ENCODE peak calls at places on chromosomes 6 and 20, in eight cellular contexts. N is GM20000; S is T-helper 9 cell; U is adrenal gland; K is stimulated activated CD4-positive, alpha-beta T cell treated with anti-CD3 and anti-CD28 coated beads, Interleukin-2, amount 100 ng/mL, for 48 hours; E is iris pigment epithelial cell; R is stimulated activated naive CD8-positive, alpha-beta T cell treated with anti-CD3 and anti-CD28 coated beads, Interleukin-15, amount 100 ng/mL, for 72 hours; J is H9. I is an unnamed sample.

GRCh38 chr20:40797425-40797824 is 108.4 kb upstream of the MAFB start:
- DNase-seq in U (peak), E (peak), R (no peak), S (no peak), J (peak), N (peak), K (no peak), I (no peak)

GRCh38 chr6:143427109-143427817 is 23.2 kb downstream of the ADAT2 start:
- DNase-seq in E (peak), R (peak), J (peak), S (peak), K (peak), N (peak), U (peak), I (peak)

GRCh38 chr20:44738779-44739477 is 6.7 kb upstream of the KCNK15 start:
- DNase-seq in U (peak), E (peak), N (peak), J (peak), K (no peak), S (peak), R (peak), I (peak)

GRCh38 chr6:97465877-97466710 is 183.1 kb upstream of the MMS22L start:
- DNase-seq in S (no peak), N (no peak), U (no peak), R (no peak), E (no peak), K (no peak), J (peak), I (no peak)

GRCh38 chr20:37687478-37687805 is 6.4 kb upstream of the CTNNBL1 start:
- DNase-seq in R (no peak), K (no peak), S (no peak), U (no peak), N (no peak), E (no peak), J (no peak), I (no peak)

GRCh38 chr6:30743099-30744053 is 889 bp upstream of the FLOT1 start:
- DNase-seq in J (no peak), R (peak), E (peak), S (peak), N (peak), U (no peak), K (no peak), I (peak)

GRCh38 chr6:1940381-1940780 is 305.0 kb downstream of the GMDS start:
- DNase-seq in J (no peak), K (no peak), R (no peak), N (peak), E (peak), U (no peak), S (no peak), I (no peak)

GRCh38 chr6:45310118-45310788 is 17.9 kb upstream of the RUNX2 start:
- DNase-seq in U (no peak), E (no peak), J (peak), K (no peak), N (no peak), R (peak), S (peak), I (no peak)

GRCh38 chr20:46243707-46244628 is 64.3 kb downstream of the CDH22 start:
- DNase-seq in S (no peak), N (no peak), E (no peak), U (no peak), J (no peak), R (no peak), K (no peak), I (peak)

GRCh38 chr6:25477006-25477590 is 174.9 kb upstream of the SCGN start:
- DNase-seq in K (no peak), N (no peak), R (no peak), S (no peak), U (no peak), E (peak), J (no peak), I (peak)

GRCh38 chr20:62697468-62697912 is 11.1 kb upstream of the NTSR1 start:
- DNase-seq in K (no peak), S (no peak), N (no peak), R (no peak), J (no peak), E (no peak), U (no peak), I (no peak)

GRCh38 chr6:32529697-32530429 is at the start of gene HLA-DRB5:
- DNase-seq in S (peak), N (peak), R (no peak), U (peak), J (no peak), K (peak), E (peak), I (no peak)

GRCh38 chr20:25300496-25301170 is 52.7 kb downstream of the PYGB start:
- DNase-seq in U (no peak), E (peak), K (no peak), S (no peak), N (no peak), J (no peak), R (no peak), I (peak)

GRCh38 chr6:45436544-45437440 is 59.1 kb upstream of the SUPT3H start:
- DNase-seq in N (peak), E (peak), R (peak), U (no peak), J (no peak), K (peak), S (no peak), I (no peak)

GRCh38 chr6:168322966-168323365 is 3.4 kb upstream of the DACT2 start:
- DNase-seq in K (no peak), N (no peak), J (no peak), E (no peak), U (no peak), R (no peak), S (no peak), I (no peak)

GRCh38 chr20:4512891-4513550 is 208.7 kb upstream of the PRND start:
- DNase-seq in N (no peak), K (no peak), U (peak), J (no peak), R (no peak), E (peak), S (no peak), I (peak)

GRCh38 chr20:18005170-18005989 is 36.6 kb downstream of the MGME1 start:
- DNase-seq in S (no peak), U (no peak), R (no peak), N (peak), J (peak), E (no peak), K (no peak), I (no peak)

GRCh38 chr6:163643866-163644265 is 229.3 kb downstream of the QKI start:
- DNase-seq in K (no peak), U (no peak), N (no peak), S (no peak), J (no peak), E (no peak), R (no peak), I (no peak)

GRCh38 chr6:50707652-50708325 is 5.5 kb upstream of the TFAP2D start:
- DNase-seq in U (no peak), S (no peak), N (no peak), R (no peak), K (no peak), E (no peak), J (peak), I (no peak)

GRCh38 chr6:103405321-103405720 is 1454.4 kb downstream of the HACE1 start:
- DNase-seq in S (no peak), U (no peak), E (no peak), R (no peak), N (no peak), K (no peak), J (peak), I (no peak)

GRCh38 chr6:108165714-108166663 is at the start of gene NR2E1:
- DNase-seq in R (no peak), U (no peak), N (peak), K (no peak), E (no peak), J (peak), S (no peak), I (no peak)

GRCh38 chr6:138410972-138411667 is 7.1 kb downstream of the HEBP2 start:
- DNase-seq in N (peak), K (no peak), S (no peak), U (no peak), R (no peak), E (peak), J (no peak), I (peak)

GRCh38 chr6:152091201-152091600 is 283.7 kb downstream of the ESR1 start:
- DNase-seq in K (no peak), R (no peak), N (no peak), E (no peak), J (no peak), S (no peak), U (no peak), I (no peak)

GRCh38 chr6:51214442-51214841 is 395.8 kb downstream of the TFAP2B start:
- DNase-seq in J (no peak), N (no peak), U (no peak), E (no peak), K (no peak), R (no peak), S (no peak), I (no peak)

GRCh38 chr20:25188218-25188617 is 7.3 kb upstream of the ENTPD6 start:
- DNase-seq in U (no peak), R (no peak), E (no peak), K (no peak), N (no peak), S (no peak), J (no peak), I (no peak)